ENCODE peak calls at places on chromosomes 11 and 22, in seven cellular contexts. One of them, this sample, is unnamed.

GRCh38 chr11:64725601-64726139 is 2.7 kb upstream of the NRXN2 start:
- DNase-seq in mucosa of descending colon: no peak
- DNase-seq in NCI-H460: no peak
- DNase-seq in activated CD8-positive, alpha-beta memory T cell treated with anti-CD3 and anti-CD28 coated beads, Interleukin-2, amount 50 U/mL, for 4 hours: no peak
- DNase-seq in midbrain: no peak
- DNase-seq in naive B cell: no peak
- DNase-seq in NCI-H774: no peak
- DNase-seq in this sample: no peak

GRCh38 chr11:111417011-111417765 is 38.1 kb upstream of the POU2AF1 start:
- DNase-seq in mucosa of descending colon: no peak
- DNase-seq in NCI-H460: no peak
- DNase-seq in activated CD8-positive, alpha-beta memory T cell treated with anti-CD3 and anti-CD28 coated beads, Interleukin-2, amount 50 U/mL, for 4 hours: peak; percentile 46
- DNase-seq in midbrain: no peak
- DNase-seq in naive B cell: peak; percentile 85
- DNase-seq in NCI-H774: no peak
- DNase-seq in this sample: no peak

GRCh38 chr11:110179064-110179463 is 85.9 kb downstream of the ZC3H12C start:
- DNase-seq in mucosa of descending colon: no peak
- DNase-seq in NCI-H460: no peak
- DNase-seq in activated CD8-positive, alpha-beta memory T cell treated with anti-CD3 and anti-CD28 coated beads, Interleukin-2, amount 50 U/mL, for 4 hours: no peak
- DNase-seq in midbrain: no peak
- DNase-seq in naive B cell: no peak
- DNase-seq in NCI-H774: no peak
- DNase-seq in this sample: no peak

GRCh38 chr11:57777969-57778317 is 16.3 kb downstream of the CTNND1 start:
- DNase-seq in mucosa of descending colon: peak; percentile 50
- DNase-seq in NCI-H460: no peak
- DNase-seq in activated CD8-positive, alpha-beta memory T cell treated with anti-CD3 and anti-CD28 coated beads, Interleukin-2, amount 50 U/mL, for 4 hours: no peak
- DNase-seq in midbrain: no peak
- DNase-seq in naive B cell: no peak
- DNase-seq in NCI-H774: no peak
- DNase-seq in this sample: peak; percentile 70

GRCh38 chr22:30206964-30207363 is 39.6 kb downstream of the LIF start:
- DNase-seq in mucosa of descending colon: no peak
- DNase-seq in NCI-H460: peak; percentile 88
- DNase-seq in activated CD8-positive, alpha-beta memory T cell treated with anti-CD3 and anti-CD28 coated beads, Interleukin-2, amount 50 U/mL, for 4 hours: no peak
- DNase-seq in midbrain: no peak
- DNase-seq in naive B cell: no peak
- DNase-seq in NCI-H774: no peak
- DNase-seq in this sample: peak; percentile 80

GRCh38 chr11:1785749-1786261 is 22.1 kb upstream of the CTSD start:
- DNase-seq in mucosa of descending colon: peak; percentile 32
- DNase-seq in NCI-H460: no peak
- DNase-seq in activated CD8-positive, alpha-beta memory T cell treated with anti-CD3 and anti-CD28 coated beads, Interleukin-2, amount 50 U/mL, for 4 hours: no peak
- DNase-seq in midbrain: no peak
- DNase-seq in naive B cell: no peak
- DNase-seq in NCI-H774: no peak
- DNase-seq in this sample: no peak

GRCh38 chr11:124204008-124204407 is 20.9 kb downstream of the OR10D3 start:
- DNase-seq in mucosa of descending colon: no peak
- DNase-seq in NCI-H460: no peak
- DNase-seq in activated CD8-positive, alpha-beta memory T cell treated with anti-CD3 and anti-CD28 coated beads, Interleukin-2, amount 50 U/mL, for 4 hours: no peak
- DNase-seq in midbrain: no peak
- DNase-seq in naive B cell: no peak
- DNase-seq in NCI-H774: no peak
- DNase-seq in this sample: no peak

GRCh38 chr11:47987781-47988180 is 7.4 kb downstream of the PTPRJ start:
- DNase-seq in mucosa of descending colon: peak; percentile 53
- DNase-seq in NCI-H460: no peak
- DNase-seq in activated CD8-positive, alpha-beta memory T cell treated with anti-CD3 and anti-CD28 coated beads, Interleukin-2, amount 50 U/mL, for 4 hours: no peak
- DNase-seq in midbrain: no peak
- DNase-seq in naive B cell: peak; percentile 24
- DNase-seq in NCI-H774: no peak
- DNase-seq in this sample: no peak

GRCh38 chr22:38135133-38135706 is 24.7 kb upstream of the BAIAP2L2 start:
- DNase-seq in mucosa of descending colon: peak; percentile 12
- DNase-seq in NCI-H460: peak; percentile 8
- DNase-seq in activated CD8-positive, alpha-beta memory T cell treated with anti-CD3 and anti-CD28 coated beads, Interleukin-2, amount 50 U/mL, for 4 hours: no peak
- DNase-seq in midbrain: no peak
- DNase-seq in naive B cell: no peak
- DNase-seq in NCI-H774: no peak
- DNase-seq in this sample: peak; percentile 48

GRCh38 chr22:46027219-46028068 is 50.5 kb upstream of the WNT7B start:
- DNase-seq in mucosa of descending colon: peak; percentile 88
- DNase-seq in NCI-H460: no peak
- DNase-seq in activated CD8-positive, alpha-beta memory T cell treated with anti-CD3 and anti-CD28 coated beads, Interleukin-2, amount 50 U/mL, for 4 hours: no peak
- DNase-seq in midbrain: peak; percentile 86
- DNase-seq in naive B cell: no peak
- DNase-seq in NCI-H774: no peak
- DNase-seq in this sample: no peak

GRCh38 chr11:70364745-70365535 is 33.4 kb upstream of the CTTN start:
- DNase-seq in mucosa of descending colon: no peak
- DNase-seq in NCI-H460: no peak
- DNase-seq in activated CD8-positive, alpha-beta memory T cell treated with anti-CD3 and anti-CD28 coated beads, Interleukin-2, amount 50 U/mL, for 4 hours: peak; percentile 74
- DNase-seq in midbrain: no peak
- DNase-seq in naive B cell: no peak
- DNase-seq in NCI-H774: no peak
- DNase-seq in this sample: no peak

GRCh38 chr11:59865031-59865430 is 1.3 kb downstream of the TCN1 start:
- DNase-seq in mucosa of descending colon: no peak
- DNase-seq in NCI-H460: no peak
- DNase-seq in activated CD8-positive, alpha-beta memory T cell treated with anti-CD3 and anti-CD28 coated beads, Interleukin-2, amount 50 U/mL, for 4 hours: no peak
- DNase-seq in midbrain: no peak
- DNase-seq in naive B cell: no peak
- DNase-seq in NCI-H774: no peak
- DNase-seq in this sample: no peak

GRCh38 chr11:96219981-96220623 is 122.9 kb downstream of the MAML2 start:
- DNase-seq in mucosa of descending colon: no peak
- DNase-seq in NCI-H460: peak; percentile 79
- DNase-seq in activated CD8-positive, alpha-beta memory T cell treated with anti-CD3 and anti-CD28 coated beads, Interleukin-2, amount 50 U/mL, for 4 hours: no peak
- DNase-seq in midbrain: no peak
- DNase-seq in naive B cell: no peak
- DNase-seq in NCI-H774: no peak
- DNase-seq in this sample: peak; percentile 11

GRCh38 chr11:62489204-62489603 is 57.4 kb downstream of the AHNAK start:
- DNase-seq in mucosa of descending colon: no peak
- DNase-seq in NCI-H460: no peak
- DNase-seq in activated CD8-positive, alpha-beta memory T cell treated with anti-CD3 and anti-CD28 coated beads, Interleukin-2, amount 50 U/mL, for 4 hours: no peak
- DNase-seq in midbrain: no peak
- DNase-seq in naive B cell: no peak
- DNase-seq in NCI-H774: no peak
- DNase-seq in this sample: no peak

GRCh38 chr22:25827415-25827814 is 85.4 kb downstream of the MYO18B start:
- DNase-seq in mucosa of descending colon: no peak
- DNase-seq in NCI-H460: no peak
- DNase-seq in activated CD8-positive, alpha-beta memory T cell treated with anti-CD3 and anti-CD28 coated beads, Interleukin-2, amount 50 U/mL, for 4 hours: no peak
- DNase-seq in midbrain: peak; percentile 22
- DNase-seq in naive B cell: no peak
- DNase-seq in NCI-H774: no peak
- DNase-seq in this sample: no peak

GRCh38 chr22:17910561-17911311 is 113.6 kb downstream of the MICAL3 start:
- DNase-seq in mucosa of descending colon: no peak
- DNase-seq in NCI-H460: no peak
- DNase-seq in activated CD8-positive, alpha-beta memory T cell treated with anti-CD3 and anti-CD28 coated beads, Interleukin-2, amount 50 U/mL, for 4 hours: no peak
- DNase-seq in midbrain: peak; percentile 84
- DNase-seq in naive B cell: no peak
- DNase-seq in NCI-H774: no peak
- DNase-seq in this sample: peak; percentile 45

GRCh38 chr22:46070722-46071450 is 79.4 kb upstream of the PPARA start:
- DNase-seq in mucosa of descending colon: peak; percentile 84
- DNase-seq in NCI-H460: peak; percentile 57
- DNase-seq in activated CD8-positive, alpha-beta memory T cell treated with anti-CD3 and anti-CD28 coated beads, Interleukin-2, amount 50 U/mL, for 4 hours: peak; percentile 35
- DNase-seq in midbrain: peak; percentile 93
- DNase-seq in naive B cell: peak; percentile 49
- DNase-seq in NCI-H774: peak; percentile 74
- DNase-seq in this sample: no peak

GRCh38 chr11:8886332-8886731 is 24.7 kb upstream of the AKIP1 start:
- DNase-seq in mucosa of descending colon: no peak
- DNase-seq in NCI-H460: no peak
- DNase-seq in activated CD8-positive, alpha-beta memory T cell treated with anti-CD3 and anti-CD28 coated beads, Interleukin-2, amount 50 U/mL, for 4 hours: no peak
- DNase-seq in midbrain: no peak
- DNase-seq in naive B cell: no peak
- DNase-seq in NCI-H774: no peak
- DNase-seq in this sample: no peak

GRCh38 chr11:64353761-64354506 is 5.0 kb upstream of the RPS6KA4 start:
- DNase-seq in mucosa of descending colon: peak; percentile 37
- DNase-seq in NCI-H460: no peak
- DNase-seq in activated CD8-positive, alpha-beta memory T cell treated with anti-CD3 and anti-CD28 coated beads, Interleukin-2, amount 50 U/mL, for 4 hours: no peak
- DNase-seq in midbrain: no peak
- DNase-seq in naive B cell: no peak
- DNase-seq in NCI-H774: no peak
- DNase-seq in this sample: no peak

GRCh38 chr11:2213890-2214526 is 42.4 kb upstream of the TH start:
- DNase-seq in mucosa of descending colon: no peak
- DNase-seq in NCI-H460: no peak
- DNase-seq in activated CD8-positive, alpha-beta memory T cell treated with anti-CD3 and anti-CD28 coated beads, Interleukin-2, amount 50 U/mL, for 4 hours: no peak
- DNase-seq in midbrain: no peak
- DNase-seq in naive B cell: no peak
- DNase-seq in NCI-H774: no peak
- DNase-seq in this sample: no peak

GRCh38 chr11:93817426-93818348 is 32.7 kb downstream of the VSTM5 start:
- DNase-seq in mucosa of descending colon: no peak
- DNase-seq in NCI-H460: no peak
- DNase-seq in activated CD8-positive, alpha-beta memory T cell treated with anti-CD3 and anti-CD28 coated beads, Interleukin-2, amount 50 U/mL, for 4 hours: no peak
- DNase-seq in midbrain: no peak
- DNase-seq in naive B cell: no peak
- DNase-seq in NCI-H774: no peak
- DNase-seq in this sample: no peak

GRCh38 chr11:85823816-85824215 is 12.9 kb upstream of the SYTL2 start:
- DNase-seq in mucosa of descending colon: no peak
- DNase-seq in NCI-H460: no peak
- DNase-seq in activated CD8-positive, alpha-beta memory T cell treated with anti-CD3 and anti-CD28 coated beads, Interleukin-2, amount 50 U/mL, for 4 hours: peak; percentile 55
- DNase-seq in midbrain: no peak
- DNase-seq in naive B cell: no peak
- DNase-seq in NCI-H774: no peak
- DNase-seq in this sample: no peak

GRCh38 chr11:73971175-73971719 is 11.4 kb downstream of the UCP2 start:
- DNase-seq in mucosa of descending colon: peak; percentile 12
- DNase-seq in NCI-H460: no peak
- DNase-seq in activated CD8-positive, alpha-beta memory T cell treated with anti-CD3 and anti-CD28 coated beads, Interleukin-2, amount 50 U/mL, for 4 hours: no peak
- DNase-seq in midbrain: no peak
- DNase-seq in naive B cell: no peak
- DNase-seq in NCI-H774: no peak
- DNase-seq in this sample: no peak

GRCh38 chr11:2475151-2475918 is 30.5 kb downstream of the KCNQ1 start:
- DNase-seq in mucosa of descending colon: no peak
- DNase-seq in NCI-H460: no peak
- DNase-seq in activated CD8-positive, alpha-beta memory T cell treated with anti-CD3 and anti-CD28 coated beads, Interleukin-2, amount 50 U/mL, for 4 hours: no peak
- DNase-seq in midbrain: no peak
- DNase-seq in naive B cell: no peak
- DNase-seq in NCI-H774: no peak
- DNase-seq in this sample: no peak

GRCh38 chr22:29700949-29701927 is 18.6 kb upstream of the CABP7 start:
- DNase-seq in mucosa of descending colon: peak; percentile 41
- DNase-seq in NCI-H460: no peak
- DNase-seq in activated CD8-positive, alpha-beta memory T cell treated with anti-CD3 and anti-CD28 coated beads, Interleukin-2, amount 50 U/mL, for 4 hours: no peak
- DNase-seq in midbrain: no peak
- DNase-seq in naive B cell: peak; percentile 15
- DNase-seq in NCI-H774: peak; percentile 57
- DNase-seq in this sample: peak; percentile 44

GRCh38 chr22:20955548-20955947 is 11.5 kb upstream of the AIFM3 start:
- DNase-seq in mucosa of descending colon: peak; percentile 26
- DNase-seq in NCI-H460: no peak
- DNase-seq in activated CD8-positive, alpha-beta memory T cell treated with anti-CD3 and anti-CD28 coated beads, Interleukin-2, amount 50 U/mL, for 4 hours: no peak
- DNase-seq in midbrain: no peak
- DNase-seq in naive B cell: no peak
- DNase-seq in NCI-H774: no peak
- DNase-seq in this sample: no peak

GRCh38 chr11:11569936-11570491 is 51.8 kb downstream of the GALNT18 start:
- DNase-seq in mucosa of descending colon: peak; percentile 57
- DNase-seq in NCI-H460: no peak
- DNase-seq in activated CD8-positive, alpha-beta memory T cell treated with anti-CD3 and anti-CD28 coated beads, Interleukin-2, amount 50 U/mL, for 4 hours: no peak
- DNase-seq in midbrain: peak; percentile 30
- DNase-seq in naive B cell: no peak
- DNase-seq in NCI-H774: no peak
- DNase-seq in this sample: no peak

GRCh38 chr11:117849781-117850414 is 25.4 kb upstream of the FXYD2 start:
- DNase-seq in mucosa of descending colon: no peak
- DNase-seq in NCI-H460: no peak
- DNase-seq in activated CD8-positive, alpha-beta memory T cell treated with anti-CD3 and anti-CD28 coated beads, Interleukin-2, amount 50 U/mL, for 4 hours: no peak
- DNase-seq in midbrain: no peak
- DNase-seq in naive B cell: no peak
- DNase-seq in NCI-H774: no peak
- DNase-seq in this sample: no peak

GRCh38 chr11:50188040-50188439 is 155.4 kb downstream of the OR4C45 start:
- DNase-seq in mucosa of descending colon: no peak
- DNase-seq in NCI-H460: no peak
- DNase-seq in activated CD8-positive, alpha-beta memory T cell treated with anti-CD3 and anti-CD28 coated beads, Interleukin-2, amount 50 U/mL, for 4 hours: no peak
- DNase-seq in midbrain: no peak
- DNase-seq in naive B cell: no peak
- DNase-seq in NCI-H774: no peak
- DNase-seq in this sample: no peak

GRCh38 chr11:12434255-12434654 is 56.9 kb downstream of the PARVA start:
- DNase-seq in mucosa of descending colon: no peak
- DNase-seq in NCI-H460: no peak
- DNase-seq in activated CD8-positive, alpha-beta memory T cell treated with anti-CD3 and anti-CD28 coated beads, Interleukin-2, amount 50 U/mL, for 4 hours: no peak
- DNase-seq in midbrain: no peak
- DNase-seq in naive B cell: no peak
- DNase-seq in NCI-H774: no peak
- DNase-seq in this sample: no peak

GRCh38 chr11:38491986-38492385 is 1894.0 kb upstream of the RAG2 start:
- DNase-seq in mucosa of descending colon: no peak
- DNase-seq in NCI-H460: no peak
- DNase-seq in activated CD8-positive, alpha-beta memory T cell treated with anti-CD3 and anti-CD28 coated beads, Interleukin-2, amount 50 U/mL, for 4 hours: no peak
- DNase-seq in midbrain: no peak
- DNase-seq in naive B cell: no peak
- DNase-seq in NCI-H774: no peak
- DNase-seq in this sample: no peak

GRCh38 chr11:43579171-43579918 is 101.2 kb upstream of the HSD17B12 start:
- DNase-seq in mucosa of descending colon: no peak
- DNase-seq in NCI-H460: no peak
- DNase-seq in activated CD8-positive, alpha-beta memory T cell treated with anti-CD3 and anti-CD28 coated beads, Interleukin-2, amount 50 U/mL, for 4 hours: no peak
- DNase-seq in midbrain: no peak
- DNase-seq in naive B cell: no peak
- DNase-seq in NCI-H774: no peak
- DNase-seq in this sample: peak; percentile 67

GRCh38 chr22:23533328-23533762 is 46.7 kb downstream of the IGLL1 start:
- DNase-seq in mucosa of descending colon: peak; percentile 52
- DNase-seq in NCI-H460: peak; percentile 12
- DNase-seq in activated CD8-positive, alpha-beta memory T cell treated with anti-CD3 and anti-CD28 coated beads, Interleukin-2, amount 50 U/mL, for 4 hours: peak; percentile 21
- DNase-seq in midbrain: no peak
- DNase-seq in naive B cell: no peak
- DNase-seq in NCI-H774: no peak
- DNase-seq in this sample: peak; percentile 50

GRCh38 chr11:86672007-86672621 is at the start of gene ME3:
- DNase-seq in mucosa of descending colon: peak; percentile 84
- DNase-seq in NCI-H460: peak; percentile 20
- DNase-seq in activated CD8-positive, alpha-beta memory T cell treated with anti-CD3 and anti-CD28 coated beads, Interleukin-2, amount 50 U/mL, for 4 hours: peak; percentile 16
- DNase-seq in midbrain: peak; percentile 39
- DNase-seq in naive B cell: peak; percentile 11
- DNase-seq in NCI-H774: peak; percentile 65
- DNase-seq in this sample: peak; percentile 76

GRCh38 chr22:27877501-27877900 is 41.6 kb downstream of the PITPNB start:
- DNase-seq in mucosa of descending colon: no peak
- DNase-seq in NCI-H460: no peak
- DNase-seq in activated CD8-positive, alpha-beta memory T cell treated with anti-CD3 and anti-CD28 coated beads, Interleukin-2, amount 50 U/mL, for 4 hours: no peak
- DNase-seq in midbrain: no peak
- DNase-seq in naive B cell: no peak
- DNase-seq in NCI-H774: no peak
- DNase-seq in this sample: no peak

GRCh38 chr11:45641961-45642360 is 23.5 kb downstream of the CHST1 start:
- DNase-seq in mucosa of descending colon: no peak
- DNase-seq in NCI-H460: no peak
- DNase-seq in activated CD8-positive, alpha-beta memory T cell treated with anti-CD3 and anti-CD28 coated beads, Interleukin-2, amount 50 U/mL, for 4 hours: no peak
- DNase-seq in midbrain: no peak
- DNase-seq in naive B cell: no peak
- DNase-seq in NCI-H774: no peak
- DNase-seq in this sample: no peak

GRCh38 chr11:78057462-78058055 is 6.1 kb upstream of the THRSP start:
- DNase-seq in mucosa of descending colon: no peak
- DNase-seq in NCI-H460: no peak
- DNase-seq in activated CD8-positive, alpha-beta memory T cell treated with anti-CD3 and anti-CD28 coated beads, Interleukin-2, amount 50 U/mL, for 4 hours: no peak
- DNase-seq in midbrain: no peak
- DNase-seq in naive B cell: no peak
- DNase-seq in NCI-H774: no peak
- DNase-seq in this sample: no peak

GRCh38 chr22:32801436-32802290 is at the start of gene TIMP3:
- DNase-seq in mucosa of descending colon: peak; percentile 71
- DNase-seq in NCI-H460: no peak
- DNase-seq in activated CD8-positive, alpha-beta memory T cell treated with anti-CD3 and anti-CD28 coated beads, Interleukin-2, amount 50 U/mL, for 4 hours: no peak
- DNase-seq in midbrain: peak; percentile 63
- DNase-seq in naive B cell: no peak
- DNase-seq in NCI-H774: no peak
- DNase-seq in this sample: peak; percentile 7

This sample was measured in A549.